ENCODE peak calls at places on chromosomes 11 and 22, in five cellular contexts. K is H1, C is K562, L is A549, G is GM12878. Y is an unnamed sample.

GRCh38 chr11:118622376-118623290 is 15.2 kb downstream of the PHLDB1 start:
- DNase-seq in K (no peak), C (peak; percentile 22), L (peak; percentile 38), G (no peak), Y (no peak)

GRCh38 chr22:22953796-22954195 is 66.2 kb downstream of the IGLL5 start:
- DNase-seq in K (no peak), C (no peak), L (no peak), G (no peak), Y (no peak)

GRCh38 chr11:82315093-82315492 is 418.6 kb downstream of the FAM181B start:
- DNase-seq in K (peak; percentile 63), C (peak; percentile 2), L (no peak), G (no peak), Y (peak; percentile 23)

GRCh38 chr11:117146521-117146920 is 2.4 kb downstream of the PAFAH1B2 start:
- DNase-seq in K (no peak), C (no peak), L (no peak), G (no peak), Y (no peak)

GRCh38 chr22:45225732-45226560 is 14.7 kb downstream of the KIAA0930 start:
- DNase-seq in K (no peak), C (no peak), L (no peak), G (no peak), Y (peak; percentile 25)

GRCh38 chr22:41826430-41827383 is 6.2 kb upstream of the SREBF2 start:
- DNase-seq in K (no peak), C (no peak), L (no peak), G (no peak), Y (no peak)

GRCh38 chr11:36051235-36052072 is 107.6 kb downstream of the LDLRAD3 start:
- DNase-seq in K (no peak), C (no peak), L (no peak), G (no peak), Y (no peak)

GRCh38 chr11:60937811-60938210 is 13.6 kb downstream of the TMEM132A start:
- DNase-seq in K (no peak), C (no peak), L (no peak), G (no peak), Y (no peak)

GRCh38 chr11:70578371-70578770 is 180.0 kb downstream of the CTTN start:
- DNase-seq in K (no peak), C (no peak), L (no peak), G (no peak), Y (no peak)

GRCh38 chr11:62025429-62026105 is 58.1 kb upstream of the FTH1 start:
- DNase-seq in K (no peak), C (peak; percentile 93), L (peak; percentile 86), G (peak; percentile 56), Y (peak; percentile 87)

GRCh38 chr11:123601136-123601535 is 53.3 kb downstream of the SCN3B start:
- DNase-seq in K (no peak), C (no peak), L (no peak), G (no peak), Y (no peak)

GRCh38 chr11:121741316-121741715 is 288.5 kb upstream of the SORL1-AS1 start:
- DNase-seq in K (no peak), C (no peak), L (no peak), G (no peak), Y (no peak)

GRCh38 chr11:128105511-128105910 is 481.8 kb downstream of the ETS1 start:
- DNase-seq in K (no peak), C (no peak), L (no peak), G (no peak), Y (no peak)

GRCh38 chr11:118106789-118107335 is 20.1 kb upstream of the SMIM35 start:
- DNase-seq in K (no peak), C (no peak), L (no peak), G (no peak), Y (no peak)

GRCh38 chr11:77036398-77036797 is 2.2 kb downstream of the B3GNT6 start:
- DNase-seq in K (no peak), C (no peak), L (no peak), G (no peak), Y (peak; percentile 80)

GRCh38 chr11:35389897-35390462 is 29.4 kb downstream of the SLC1A2 start:
- DNase-seq in K (no peak), C (no peak), L (no peak), G (peak; percentile 17), Y (no peak)

GRCh38 chr11:2884424-2884815 is 1.2 kb downstream of the CDKN1C start:
- DNase-seq in K (no peak), C (peak; percentile 37), L (no peak), G (no peak), Y (no peak)

GRCh38 chr11:104892723-104893511 is 5.3 kb downstream of the CASP12 start:
- DNase-seq in K (no peak), C (no peak), L (no peak), G (no peak), Y (no peak)

GRCh38 chr22:38981005-38981658 is 1.0 kb upstream of the APOBEC3B start:
- DNase-seq in K (no peak), C (peak; percentile 61), L (no peak), G (no peak), Y (peak; percentile 67)

GRCh38 chr11:86117706-86118050 is 48.8 kb upstream of the PICALM start:
- DNase-seq in K (no peak), C (no peak), L (no peak), G (no peak), Y (no peak)

GRCh38 chr22:40216041-40216756 is 38.5 kb downstream of the TNRC6B start:
- DNase-seq in K (no peak), C (no peak), L (no peak), G (peak; percentile 58), Y (no peak)

GRCh38 chr22:45203150-45203974 is 37.3 kb downstream of the KIAA0930 start:
- DNase-seq in K (no peak), C (no peak), L (no peak), G (no peak), Y (no peak)

GRCh38 chr22:35155403-35156025 is 89.6 kb downstream of the ISX start:
- DNase-seq in K (no peak), C (no peak), L (no peak), G (no peak), Y (no peak)

GRCh38 chr11:86737752-86738151 is 62.6 kb upstream of the PRSS23 start:
- DNase-seq in K (no peak), C (no peak), L (no peak), G (no peak), Y (no peak)

GRCh38 chr11:33772300-33772699 is 2.0 kb downstream of the FBXO3 start:
- DNase-seq in K (no peak), C (peak; percentile 33), L (no peak), G (no peak), Y (peak; percentile 10)

GRCh38 chr11:33769542-33769941 is 4.8 kb downstream of the FBXO3 start:
- DNase-seq in K (no peak), C (no peak), L (no peak), G (no peak), Y (no peak)

GRCh38 chr11:33773399-33774355 is 643 bp downstream of the FBXO3 start:
- DNase-seq in K (peak; percentile 78), C (peak; percentile 18), L (peak; percentile 40), G (no peak), Y (peak; percentile 6)

GRCh38 chr11:33767624-33768023 is 6.7 kb downstream of the FBXO3 start:
- DNase-seq in K (no peak), C (no peak), L (no peak), G (no peak), Y (no peak)

GRCh38 chr11:33770236-33770635 is 4.1 kb downstream of the FBXO3 start:
- DNase-seq in K (no peak), C (no peak), L (no peak), G (no peak), Y (no peak)
- TF ChIP-seq KDM1A in K (no peak), C (no peak), L (no peak), G (no peak), Y (no peak)

GRCh38 chr22:37343863-37344734 is 61.8 kb downstream of the CYTH4 start:
- DNase-seq in K (no peak), C (no peak), L (no peak), G (no peak), Y (no peak)
- TF ChIP-seq KDM1A in K (no peak), C (no peak), L (no peak), G (no peak), Y (no peak)

DNA sequence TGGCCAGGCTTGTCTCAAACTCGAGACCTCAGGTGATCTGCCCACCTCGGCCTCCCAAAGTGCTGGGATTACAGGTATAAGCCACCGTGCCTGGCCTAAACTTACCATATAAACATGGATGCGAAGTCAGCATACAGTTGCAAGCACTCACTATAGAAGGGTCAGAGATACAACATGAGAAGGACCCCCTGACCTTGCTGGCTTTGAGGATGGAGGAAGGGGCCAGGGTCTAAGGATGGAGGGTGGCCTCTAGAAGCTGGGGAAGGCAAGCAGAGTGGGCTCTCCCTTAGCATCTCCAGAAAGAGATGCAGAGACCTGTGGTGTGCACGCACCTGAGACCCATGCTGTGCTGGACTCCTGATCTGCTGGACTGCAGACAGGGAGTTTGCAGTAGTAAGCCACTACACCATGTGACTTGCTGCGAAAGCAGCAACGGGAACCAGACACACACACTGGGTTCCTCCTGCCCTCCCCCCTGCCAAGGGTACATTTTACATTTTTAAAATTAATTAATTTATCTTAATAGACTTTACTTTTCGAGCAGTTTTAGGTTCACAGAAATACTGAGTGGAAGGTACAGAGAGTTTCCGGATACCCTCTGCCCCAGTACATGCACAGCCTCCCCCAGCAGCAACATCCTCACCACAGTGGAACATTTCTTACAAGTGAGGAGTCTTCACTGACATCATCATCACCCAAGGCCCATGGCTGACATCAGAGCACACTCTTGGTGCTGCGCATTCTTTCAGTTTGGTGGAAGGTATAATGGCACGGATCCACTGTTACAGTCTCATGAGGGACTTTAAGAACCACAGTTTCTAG is 170.1 kb upstream of the B3GAT1 start:
- DNase-seq in K (peak; percentile 17), C (no peak), L (no peak), G (no peak), Y (no peak)
- TF ChIP-seq KDM1A in K (no peak), C (no peak), L (no peak), G (no peak), Y (no peak)

GRCh38 chr11:17930544-17931144 is 82.2 kb downstream of the SERGEF start:
- DNase-seq in K (no peak), C (no peak), L (no peak), G (no peak), Y (no peak)
- TF ChIP-seq KDM1A in K (no peak), C (no peak), L (no peak), G (no peak), Y (no peak)

DNA sequence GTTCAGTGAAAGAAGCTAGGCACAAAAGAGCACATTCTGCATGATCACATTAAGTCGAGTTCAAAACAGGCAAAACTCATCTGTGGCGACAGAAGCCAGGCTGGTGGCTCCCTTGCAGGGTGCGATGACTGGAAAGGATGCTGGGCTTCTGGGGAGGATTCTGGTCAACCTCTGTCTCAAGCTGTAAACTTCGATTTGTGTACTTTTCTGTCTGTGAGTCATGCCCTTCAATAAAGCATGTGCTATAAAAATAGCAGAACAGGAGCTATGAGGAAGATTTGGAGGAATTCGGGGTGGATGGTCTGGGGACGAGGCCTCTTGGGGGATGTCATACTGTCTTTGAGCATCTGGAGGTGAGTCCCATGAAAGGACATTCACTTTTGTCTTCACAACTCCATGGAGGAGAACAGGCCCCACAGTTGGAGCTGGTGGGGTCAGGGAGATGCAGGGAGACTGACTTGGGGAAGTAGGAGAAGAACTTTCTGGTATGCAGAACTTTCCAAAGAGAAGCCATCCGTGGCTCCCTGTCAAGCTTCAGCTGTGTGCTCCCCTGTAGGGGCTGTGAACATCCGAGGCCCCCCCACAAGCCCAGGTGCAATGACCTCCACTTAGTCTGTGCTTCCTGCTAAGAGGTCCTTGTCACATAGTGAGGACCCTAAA is 77.8 kb upstream of the LINC01488 start:
- DNase-seq in K (no peak), C (no peak), L (peak; percentile 25), G (no peak), Y (no peak)
- TF ChIP-seq KDM1A in K (no peak), C (no peak), L (no peak), G (no peak), Y (no peak)

Y was measured in HepG2.